ENCODE peak calls at places on chromosome 21, in ten cellular contexts. P, F, Y, K, C, V, M, D, O and I are unnamed samples.

GRCh38 chr21:39033878-39034589 is 149.2 kb downstream of the PSMG1 start:
- DNase-seq in Y (no peak), C (no peak), O (no peak), M (no peak), F (no peak), P (no peak), K (no peak), D (no peak), V (peak), I (no peak)

GRCh38 chr21:32351428-32351827 is 41.4 kb downstream of the URB1 start:
- DNase-seq in P (no peak), F (no peak), Y (no peak), V (no peak), M (peak), C (no peak), K (no peak), D (no peak), O (no peak), I (no peak)

GRCh38 chr21:32015740-32016139 is 142.9 kb downstream of the HUNK start:
- DNase-seq in V (no peak), K (no peak), M (no peak), D (no peak), C (no peak), F (no peak), Y (no peak), P (no peak), O (no peak), I (no peak)

GRCh38 chr21:44051462-44051941 is 39.4 kb downstream of the TRAPPC10 start:
- DNase-seq in O (no peak), Y (no peak), F (peak), M (no peak), V (no peak), P (peak), K (no peak), C (no peak), D (no peak), I (no peak)

GRCh38 chr21:27045281-27045985 is 78.5 kb upstream of the ADAMTS5 start:
- DNase-seq in F (no peak), M (no peak), V (no peak), O (no peak), Y (no peak), K (no peak), D (no peak), C (no peak), P (no peak), I (no peak)

GRCh38 chr21:46135782-46136181 is 19.6 kb downstream of the FTCD start:
- DNase-seq in V (no peak), O (no peak), C (no peak), Y (no peak), M (no peak), D (no peak), F (no peak), K (no peak), P (no peak), I (no peak)

GRCh38 chr21:21715286-21715969 is 717.2 kb downstream of the NCAM2 start:
- DNase-seq in P (no peak), M (no peak), D (no peak), O (no peak), Y (peak), F (no peak), V (no peak), C (no peak), K (no peak), I (no peak)

GRCh38 chr21:34046917-34047316 is 26.5 kb upstream of the MRPS6 start:
- DNase-seq in Y (no peak), V (no peak), C (no peak), M (no peak), F (no peak), K (no peak), D (no peak), P (no peak), O (no peak), I (no peak)

GRCh38 chr21:29645666-29646553 is 293.9 kb downstream of the GRIK1 start:
- DNase-seq in D (no peak), V (no peak), K (no peak), F (no peak), M (no peak), O (no peak), Y (peak), C (no peak), P (no peak), I (no peak)

GRCh38 chr21:20661745-20662470 is 336.3 kb upstream of the NCAM2 start:
- DNase-seq in O (no peak), M (no peak), D (no peak), F (no peak), K (no peak), Y (no peak), C (no peak), V (no peak), P (no peak), I (no peak)

GRCh38 chr21:44752701-44753235 is 41.4 kb upstream of the TSPEAR start:
- DNase-seq in D (no peak), K (no peak), F (no peak), C (no peak), M (peak), P (no peak), O (no peak), V (peak), Y (no peak), I (no peak)

GRCh38 chr21:18812308-18812707 is 408.7 kb upstream of the TMPRSS15 start:
- DNase-seq in P (no peak), K (no peak), F (no peak), M (no peak), Y (no peak), O (no peak), D (no peak), C (no peak), V (no peak), I (no peak)

GRCh38 chr21:15638856-15639549 is 90.8 kb upstream of the USP25 start:
- DNase-seq in M (peak), K (no peak), C (no peak), O (no peak), D (no peak), F (no peak), Y (no peak), V (no peak), P (no peak), I (no peak)